ENCODE peak calls at places on chromosomes 4 and X, in four cellular contexts. One of them, this sample, is unnamed.
A peak's percentile ranks its signal among the peaks of the same experiment; 100 is the strongest.

GRCh38 chr4:82842593-82842992 is 44.0 kb upstream of the SCD5 start:
- DNase-seq in NCI-H1092 treated with DMSO at 0.1 percent for 48 hours: no peak
- DNase-seq in astrocyte of the spinal cord: no peak
- DNase-seq in T-helper 9 cell: no peak
- DNase-seq in this sample: no peak

GRCh38 chr4:100762738-100763137 is 244.9 kb upstream of the EMCN start:
- DNase-seq in NCI-H1092 treated with DMSO at 0.1 percent for 48 hours: no peak
- DNase-seq in astrocyte of the spinal cord: no peak
- DNase-seq in T-helper 9 cell: no peak
- DNase-seq in this sample: no peak

GRCh38 chr4:140233811-140234696 is 80.1 kb upstream of the MAML3 start:
- DNase-seq in NCI-H1092 treated with DMSO at 0.1 percent for 48 hours: no peak
- DNase-seq in astrocyte of the spinal cord: peak; percentile 82
- DNase-seq in T-helper 9 cell: no peak
- DNase-seq in this sample: no peak

GRCh38 chr4:187413564-187414358 is 581.8 kb upstream of the ZFP42 start:
- DNase-seq in NCI-H1092 treated with DMSO at 0.1 percent for 48 hours: no peak
- DNase-seq in astrocyte of the spinal cord: no peak
- DNase-seq in T-helper 9 cell: no peak
- DNase-seq in this sample: no peak

GRCh38 chr4:156442961-156443360 is 489.3 kb upstream of the CTSO start:
- DNase-seq in NCI-H1092 treated with DMSO at 0.1 percent for 48 hours: no peak
- DNase-seq in astrocyte of the spinal cord: no peak
- DNase-seq in T-helper 9 cell: no peak
- DNase-seq in this sample: no peak

GRCh38 chrX:19624754-19625153 is 109.4 kb upstream of the MAP3K15 start:
- DNase-seq in NCI-H1092 treated with DMSO at 0.1 percent for 48 hours: no peak
- DNase-seq in astrocyte of the spinal cord: no peak
- DNase-seq in T-helper 9 cell: no peak
- DNase-seq in this sample: peak; percentile 88

GRCh38 chr4:118033148-118034060 is 882 bp upstream of the NDST3 start:
- DNase-seq in NCI-H1092 treated with DMSO at 0.1 percent for 48 hours: peak; percentile 13
- DNase-seq in astrocyte of the spinal cord: peak; percentile 72
- DNase-seq in T-helper 9 cell: no peak
- DNase-seq in this sample: peak; percentile 69

GRCh38 chr4:163662761-163663160 is 168.3 kb downstream of the TMA16 start:
- DNase-seq in NCI-H1092 treated with DMSO at 0.1 percent for 48 hours: no peak
- DNase-seq in astrocyte of the spinal cord: no peak
- DNase-seq in T-helper 9 cell: no peak
- DNase-seq in this sample: no peak

GRCh38 chrX:140815868-140816267 is 106.3 kb downstream of the LINC00632 start:
- DNase-seq in NCI-H1092 treated with DMSO at 0.1 percent for 48 hours: no peak
- DNase-seq in astrocyte of the spinal cord: peak; percentile 42
- DNase-seq in T-helper 9 cell: no peak
- DNase-seq in this sample: no peak

GRCh38 chr4:86243750-86244149 is 116.1 kb downstream of the MAPK10 start:
- DNase-seq in NCI-H1092 treated with DMSO at 0.1 percent for 48 hours: no peak
- DNase-seq in astrocyte of the spinal cord: no peak
- DNase-seq in T-helper 9 cell: no peak
- DNase-seq in this sample: no peak

GRCh38 chrX:145910017-145910416 is 92.4 kb downstream of the SLITRK2 start:
- DNase-seq in NCI-H1092 treated with DMSO at 0.1 percent for 48 hours: peak; percentile 21
- DNase-seq in astrocyte of the spinal cord: no peak
- DNase-seq in T-helper 9 cell: no peak
- DNase-seq in this sample: no peak

GRCh38 chrX:123993904-123994635 is 32.6 kb downstream of the STAG2 start:
- DNase-seq in NCI-H1092 treated with DMSO at 0.1 percent for 48 hours: no peak
- DNase-seq in astrocyte of the spinal cord: no peak
- DNase-seq in T-helper 9 cell: no peak
- DNase-seq in this sample: no peak

GRCh38 chrX:71236858-71237257 is 13.8 kb downstream of the GJB1 start:
- DNase-seq in NCI-H1092 treated with DMSO at 0.1 percent for 48 hours: no peak
- DNase-seq in astrocyte of the spinal cord: no peak
- DNase-seq in T-helper 9 cell: no peak
- DNase-seq in this sample: no peak

GRCh38 chr4:96146686-96147085 is 306.8 kb downstream of the PDHA2 start:
- DNase-seq in NCI-H1092 treated with DMSO at 0.1 percent for 48 hours: no peak
- DNase-seq in astrocyte of the spinal cord: peak; percentile 74
- DNase-seq in T-helper 9 cell: no peak
- DNase-seq in this sample: no peak

GRCh38 chr4:153154010-153154975 is 50.0 kb upstream of the TRIM2 start:
- DNase-seq in NCI-H1092 treated with DMSO at 0.1 percent for 48 hours: peak; percentile 44
- DNase-seq in astrocyte of the spinal cord: peak; percentile 34
- DNase-seq in T-helper 9 cell: no peak
- DNase-seq in this sample: peak; percentile 21

GRCh38 chr4:40909363-40909876 is 159.7 kb downstream of the NSUN7 start:
- DNase-seq in NCI-H1092 treated with DMSO at 0.1 percent for 48 hours: peak; percentile 66
- DNase-seq in astrocyte of the spinal cord: peak; percentile 77
- DNase-seq in T-helper 9 cell: no peak
- DNase-seq in this sample: no peak

GRCh38 chr4:649293-649625 is 23.9 kb downstream of the PDE6B start:
- DNase-seq in NCI-H1092 treated with DMSO at 0.1 percent for 48 hours: no peak
- DNase-seq in astrocyte of the spinal cord: no peak
- DNase-seq in T-helper 9 cell: no peak
- DNase-seq in this sample: no peak

GRCh38 chr4:182736207-182736606 is 181.0 kb downstream of the DCTD start:
- DNase-seq in NCI-H1092 treated with DMSO at 0.1 percent for 48 hours: no peak
- DNase-seq in astrocyte of the spinal cord: no peak
- DNase-seq in T-helper 9 cell: no peak
- DNase-seq in this sample: no peak

GRCh38 chrX:46180258-46180687 is 364.9 kb downstream of the ZNF674 start:
- DNase-seq in NCI-H1092 treated with DMSO at 0.1 percent for 48 hours: peak; percentile 31
- DNase-seq in astrocyte of the spinal cord: peak; percentile 95
- DNase-seq in T-helper 9 cell: no peak
- DNase-seq in this sample: no peak

GRCh38 chr4:142353149-142353738 is 492.9 kb downstream of the INPP4B start:
- DNase-seq in NCI-H1092 treated with DMSO at 0.1 percent for 48 hours: peak; percentile 27
- DNase-seq in astrocyte of the spinal cord: peak; percentile 82
- DNase-seq in T-helper 9 cell: no peak
- DNase-seq in this sample: no peak

GRCh38 chr4:48484494-48485168 is 1.5 kb downstream of the SLC10A4 start:
- DNase-seq in NCI-H1092 treated with DMSO at 0.1 percent for 48 hours: no peak
- DNase-seq in astrocyte of the spinal cord: no peak
- DNase-seq in T-helper 9 cell: no peak
- DNase-seq in this sample: no peak

GRCh38 chr4:152983774-152984411 is 47.8 kb downstream of the FHDC1 start:
- DNase-seq in NCI-H1092 treated with DMSO at 0.1 percent for 48 hours: no peak
- DNase-seq in astrocyte of the spinal cord: peak; percentile 70
- DNase-seq in T-helper 9 cell: no peak
- DNase-seq in this sample: no peak

GRCh38 chr4:134777626-134778025 is 576.0 kb upstream of the PABPC4L start:
- DNase-seq in NCI-H1092 treated with DMSO at 0.1 percent for 48 hours: peak; percentile 28
- DNase-seq in astrocyte of the spinal cord: peak; percentile 5
- DNase-seq in T-helper 9 cell: no peak
- DNase-seq in this sample: no peak

GRCh38 chr4:52947691-52948397 is 85.7 kb downstream of the RASL11B start:
- DNase-seq in NCI-H1092 treated with DMSO at 0.1 percent for 48 hours: no peak
- DNase-seq in astrocyte of the spinal cord: no peak
- DNase-seq in T-helper 9 cell: no peak
- DNase-seq in this sample: no peak

GRCh38 chr4:76485450-76485849 is 50.4 kb downstream of the SHROOM3 start:
- DNase-seq in NCI-H1092 treated with DMSO at 0.1 percent for 48 hours: peak; percentile 5
- DNase-seq in astrocyte of the spinal cord: peak; percentile 19
- DNase-seq in T-helper 9 cell: no peak
- DNase-seq in this sample: no peak

GRCh38 chrX:50327235-50327634 is 122.7 kb downstream of the CCNB3 start:
- DNase-seq in NCI-H1092 treated with DMSO at 0.1 percent for 48 hours: peak; percentile 29
- DNase-seq in astrocyte of the spinal cord: no peak
- DNase-seq in T-helper 9 cell: no peak
- DNase-seq in this sample: no peak

GRCh38 chr4:25535278-25535677 is 120.4 kb upstream of the SLC34A2 start:
- DNase-seq in NCI-H1092 treated with DMSO at 0.1 percent for 48 hours: no peak
- DNase-seq in astrocyte of the spinal cord: no peak
- DNase-seq in T-helper 9 cell: no peak
- DNase-seq in this sample: peak; percentile 33

GRCh38 chrX:132612990-132613564 is 124.2 kb upstream of the MBNL3 start:
- DNase-seq in NCI-H1092 treated with DMSO at 0.1 percent for 48 hours: peak; percentile 80
- DNase-seq in astrocyte of the spinal cord: peak; percentile 13
- DNase-seq in T-helper 9 cell: peak; percentile 18
- DNase-seq in this sample: no peak